ENCODE peak calls at places on chromosomes 16 and 17, in eight cellular contexts. One of them, this sample, is unnamed.

GRCh38 chr17:8382052-8382879 is 727 bp downstream of the RPL26 start:
- DNase-seq in astrocyte of the cerebellum: no peak
- DNase-seq in right cardiac atrium: no peak
- DNase-seq in activated CD8-positive, alpha-beta T cell treated with anti-CD3 and anti-CD28 coated beads, Interleukin-2, amount 10 ng/mL, durations not matched to agents 7 days and 5 days: no peak
- DNase-seq in cardiac fibroblast: no peak
- DNase-seq in kidney tubule cell: peak; percentile 24
- DNase-seq in NCI-H2081: no peak
- DNase-seq in stimulated activated CD4-positive, alpha-beta T cell treated with anti-CD3 and anti-CD28 coated beads, Interleukin-1b, Interleukin-23, amount 100 ng/mL, for 1 hour: no peak
- DNase-seq in this sample: no peak

GRCh38 chr17:1606352-1606985 is 22.2 kb downstream of the SLC43A2 start:
- DNase-seq in astrocyte of the cerebellum: no peak
- DNase-seq in right cardiac atrium: no peak
- DNase-seq in activated CD8-positive, alpha-beta T cell treated with anti-CD3 and anti-CD28 coated beads, Interleukin-2, amount 10 ng/mL, durations not matched to agents 7 days and 5 days: no peak
- DNase-seq in cardiac fibroblast: no peak
- DNase-seq in kidney tubule cell: no peak
- DNase-seq in NCI-H2081: no peak
- DNase-seq in stimulated activated CD4-positive, alpha-beta T cell treated with anti-CD3 and anti-CD28 coated beads, Interleukin-1b, Interleukin-23, amount 100 ng/mL, for 1 hour: no peak
- DNase-seq in this sample: no peak

GRCh38 chr16:13992976-13993375 is 73.0 kb downstream of the ERCC4 start:
- DNase-seq in astrocyte of the cerebellum: no peak
- DNase-seq in right cardiac atrium: no peak
- DNase-seq in activated CD8-positive, alpha-beta T cell treated with anti-CD3 and anti-CD28 coated beads, Interleukin-2, amount 10 ng/mL, durations not matched to agents 7 days and 5 days: no peak
- DNase-seq in cardiac fibroblast: no peak
- DNase-seq in kidney tubule cell: no peak
- DNase-seq in NCI-H2081: no peak
- DNase-seq in stimulated activated CD4-positive, alpha-beta T cell treated with anti-CD3 and anti-CD28 coated beads, Interleukin-1b, Interleukin-23, amount 100 ng/mL, for 1 hour: no peak
- DNase-seq in this sample: no peak

GRCh38 chr17:49554694-49555494 is 20.8 kb upstream of the NXPH3 start:
- DNase-seq in astrocyte of the cerebellum: no peak
- DNase-seq in right cardiac atrium: peak; percentile 49
- DNase-seq in activated CD8-positive, alpha-beta T cell treated with anti-CD3 and anti-CD28 coated beads, Interleukin-2, amount 10 ng/mL, durations not matched to agents 7 days and 5 days: no peak
- DNase-seq in cardiac fibroblast: no peak
- DNase-seq in kidney tubule cell: no peak
- DNase-seq in NCI-H2081: no peak
- DNase-seq in stimulated activated CD4-positive, alpha-beta T cell treated with anti-CD3 and anti-CD28 coated beads, Interleukin-1b, Interleukin-23, amount 100 ng/mL, for 1 hour: no peak
- DNase-seq in this sample: no peak

GRCh38 chr17:77100009-77100408 is 40.8 kb upstream of the SEC14L1 start:
- DNase-seq in astrocyte of the cerebellum: no peak
- DNase-seq in right cardiac atrium: peak; percentile 89
- DNase-seq in activated CD8-positive, alpha-beta T cell treated with anti-CD3 and anti-CD28 coated beads, Interleukin-2, amount 10 ng/mL, durations not matched to agents 7 days and 5 days: no peak
- DNase-seq in cardiac fibroblast: no peak
- DNase-seq in kidney tubule cell: peak; percentile 67
- DNase-seq in NCI-H2081: no peak
- DNase-seq in stimulated activated CD4-positive, alpha-beta T cell treated with anti-CD3 and anti-CD28 coated beads, Interleukin-1b, Interleukin-23, amount 100 ng/mL, for 1 hour: no peak
- DNase-seq in this sample: no peak

GRCh38 chr17:2700031-2700490 is 11.5 kb downstream of the CLUH start:
- DNase-seq in astrocyte of the cerebellum: no peak
- DNase-seq in right cardiac atrium: no peak
- DNase-seq in activated CD8-positive, alpha-beta T cell treated with anti-CD3 and anti-CD28 coated beads, Interleukin-2, amount 10 ng/mL, durations not matched to agents 7 days and 5 days: no peak
- DNase-seq in cardiac fibroblast: no peak
- DNase-seq in kidney tubule cell: no peak
- DNase-seq in NCI-H2081: no peak
- DNase-seq in stimulated activated CD4-positive, alpha-beta T cell treated with anti-CD3 and anti-CD28 coated beads, Interleukin-1b, Interleukin-23, amount 100 ng/mL, for 1 hour: no peak
- DNase-seq in this sample: no peak

GRCh38 chr17:32114536-32114935 is 27.8 kb upstream of the RHOT1 start:
- DNase-seq in astrocyte of the cerebellum: no peak
- DNase-seq in right cardiac atrium: no peak
- DNase-seq in activated CD8-positive, alpha-beta T cell treated with anti-CD3 and anti-CD28 coated beads, Interleukin-2, amount 10 ng/mL, durations not matched to agents 7 days and 5 days: no peak
- DNase-seq in cardiac fibroblast: no peak
- DNase-seq in kidney tubule cell: no peak
- DNase-seq in NCI-H2081: no peak
- DNase-seq in stimulated activated CD4-positive, alpha-beta T cell treated with anti-CD3 and anti-CD28 coated beads, Interleukin-1b, Interleukin-23, amount 100 ng/mL, for 1 hour: no peak
- DNase-seq in this sample: no peak

GRCh38 chr16:30535777-30536190 is 1.1 kb upstream of the ZNF747 start:
- DNase-seq in astrocyte of the cerebellum: no peak
- DNase-seq in right cardiac atrium: peak; percentile 89
- DNase-seq in activated CD8-positive, alpha-beta T cell treated with anti-CD3 and anti-CD28 coated beads, Interleukin-2, amount 10 ng/mL, durations not matched to agents 7 days and 5 days: peak; percentile 79
- DNase-seq in cardiac fibroblast: peak; percentile 71
- DNase-seq in kidney tubule cell: peak; percentile 79
- DNase-seq in NCI-H2081: peak; percentile 67
- DNase-seq in stimulated activated CD4-positive, alpha-beta T cell treated with anti-CD3 and anti-CD28 coated beads, Interleukin-1b, Interleukin-23, amount 100 ng/mL, for 1 hour: no peak
- DNase-seq in this sample: peak; percentile 63

GRCh38 chr17:81329279-81329926 is 34.3 kb upstream of the SLC38A10 start:
- DNase-seq in astrocyte of the cerebellum: peak; percentile 60
- DNase-seq in right cardiac atrium: peak; percentile 89
- DNase-seq in activated CD8-positive, alpha-beta T cell treated with anti-CD3 and anti-CD28 coated beads, Interleukin-2, amount 10 ng/mL, durations not matched to agents 7 days and 5 days: no peak
- DNase-seq in cardiac fibroblast: peak; percentile 88
- DNase-seq in kidney tubule cell: peak; percentile 97
- DNase-seq in NCI-H2081: peak; percentile 49
- DNase-seq in stimulated activated CD4-positive, alpha-beta T cell treated with anti-CD3 and anti-CD28 coated beads, Interleukin-1b, Interleukin-23, amount 100 ng/mL, for 1 hour: no peak
- DNase-seq in this sample: no peak

GRCh38 chr17:50117202-50118040 is 12.5 kb downstream of the SAMD14 start:
- DNase-seq in astrocyte of the cerebellum: no peak
- DNase-seq in right cardiac atrium: peak; percentile 84
- DNase-seq in activated CD8-positive, alpha-beta T cell treated with anti-CD3 and anti-CD28 coated beads, Interleukin-2, amount 10 ng/mL, durations not matched to agents 7 days and 5 days: peak; percentile 72
- DNase-seq in cardiac fibroblast: peak; percentile 39
- DNase-seq in kidney tubule cell: peak; percentile 71
- DNase-seq in NCI-H2081: peak; percentile 75
- DNase-seq in stimulated activated CD4-positive, alpha-beta T cell treated with anti-CD3 and anti-CD28 coated beads, Interleukin-1b, Interleukin-23, amount 100 ng/mL, for 1 hour: peak; percentile 27
- DNase-seq in this sample: no peak

GRCh38 chr17:50268632-50269287 is 5.5 kb upstream of the TMEM92 start:
- DNase-seq in astrocyte of the cerebellum: no peak
- DNase-seq in right cardiac atrium: no peak
- DNase-seq in activated CD8-positive, alpha-beta T cell treated with anti-CD3 and anti-CD28 coated beads, Interleukin-2, amount 10 ng/mL, durations not matched to agents 7 days and 5 days: no peak
- DNase-seq in cardiac fibroblast: peak; percentile 27
- DNase-seq in kidney tubule cell: no peak
- DNase-seq in NCI-H2081: no peak
- DNase-seq in stimulated activated CD4-positive, alpha-beta T cell treated with anti-CD3 and anti-CD28 coated beads, Interleukin-1b, Interleukin-23, amount 100 ng/mL, for 1 hour: no peak
- DNase-seq in this sample: no peak

GRCh38 chr17:75352079-75352569 is 53.4 kb downstream of the GRB2 start:
- DNase-seq in astrocyte of the cerebellum: no peak
- DNase-seq in right cardiac atrium: no peak
- DNase-seq in activated CD8-positive, alpha-beta T cell treated with anti-CD3 and anti-CD28 coated beads, Interleukin-2, amount 10 ng/mL, durations not matched to agents 7 days and 5 days: no peak
- DNase-seq in cardiac fibroblast: no peak
- DNase-seq in kidney tubule cell: peak; percentile 81
- DNase-seq in NCI-H2081: no peak
- DNase-seq in stimulated activated CD4-positive, alpha-beta T cell treated with anti-CD3 and anti-CD28 coated beads, Interleukin-1b, Interleukin-23, amount 100 ng/mL, for 1 hour: no peak
- DNase-seq in this sample: no peak

GRCh38 chr17:74519951-74520553 is 11.2 kb downstream of the CD300LB start:
- DNase-seq in astrocyte of the cerebellum: no peak
- DNase-seq in right cardiac atrium: no peak
- DNase-seq in activated CD8-positive, alpha-beta T cell treated with anti-CD3 and anti-CD28 coated beads, Interleukin-2, amount 10 ng/mL, durations not matched to agents 7 days and 5 days: no peak
- DNase-seq in cardiac fibroblast: no peak
- DNase-seq in kidney tubule cell: no peak
- DNase-seq in NCI-H2081: no peak
- DNase-seq in stimulated activated CD4-positive, alpha-beta T cell treated with anti-CD3 and anti-CD28 coated beads, Interleukin-1b, Interleukin-23, amount 100 ng/mL, for 1 hour: no peak
- DNase-seq in this sample: no peak

GRCh38 chr17:28792877-28793666 is 49.3 kb downstream of the TRAF4 start:
- DNase-seq in astrocyte of the cerebellum: no peak
- DNase-seq in right cardiac atrium: no peak
- DNase-seq in activated CD8-positive, alpha-beta T cell treated with anti-CD3 and anti-CD28 coated beads, Interleukin-2, amount 10 ng/mL, durations not matched to agents 7 days and 5 days: no peak
- DNase-seq in cardiac fibroblast: peak; percentile 19
- DNase-seq in kidney tubule cell: no peak
- DNase-seq in NCI-H2081: no peak
- DNase-seq in stimulated activated CD4-positive, alpha-beta T cell treated with anti-CD3 and anti-CD28 coated beads, Interleukin-1b, Interleukin-23, amount 100 ng/mL, for 1 hour: no peak
- DNase-seq in this sample: peak; percentile 12

GRCh38 chr17:72700226-72700625 is 392.3 kb downstream of the SLC39A11 start:
- DNase-seq in astrocyte of the cerebellum: no peak
- DNase-seq in right cardiac atrium: no peak
- DNase-seq in activated CD8-positive, alpha-beta T cell treated with anti-CD3 and anti-CD28 coated beads, Interleukin-2, amount 10 ng/mL, durations not matched to agents 7 days and 5 days: no peak
- DNase-seq in cardiac fibroblast: no peak
- DNase-seq in kidney tubule cell: no peak
- DNase-seq in NCI-H2081: no peak
- DNase-seq in stimulated activated CD4-positive, alpha-beta T cell treated with anti-CD3 and anti-CD28 coated beads, Interleukin-1b, Interleukin-23, amount 100 ng/mL, for 1 hour: no peak
- DNase-seq in this sample: no peak